ENCODE peak calls at places on chromosomes 16 and 17, in eight cellular contexts. I is esophagus squamous epithelium, Q is sigmoid colon, G is heart left ventricle, C is transverse colon, E is A549, B is prostate gland, X is IMR-90. U is an unnamed sample. For H3K4me1, the result is how much of the 10 kb centered on the place peaks cover.

GRCh38 chr17:33154869-33155455 is 138.1 kb downstream of the ASIC2 start:
- DNase-seq in I (no peak), Q (no peak), G (no peak), C (no peak), E (no peak), B (no peak), X (no peak), U (no peak)

GRCh38 chr17:74601944-74602572 is 10.0 kb upstream of the CD300LD start:
- DNase-seq in I (no peak), Q (no peak), G (no peak), C (peak), E (peak), B (no peak), X (peak), U (no peak)

GRCh38 chr17:80940171-80941123 is 51.2 kb upstream of the CHMP6 start:
- DNase-seq in I (no peak), Q (peak), G (peak), C (no peak), E (no peak), B (no peak), X (no peak), U (no peak)

GRCh38 chr17:80701730-80702129 is 157.1 kb downstream of the RPTOR start:
- DNase-seq in I (no peak), Q (no peak), G (no peak), C (no peak), E (no peak), B (no peak), X (no peak), U (no peak)

GRCh38 chr17:35766903-35767510 is 6.3 kb downstream of the C17orf50 start:
- DNase-seq in I (no peak), Q (no peak), G (no peak), C (no peak), E (peak), B (peak), X (peak), U (peak)

GRCh38 chr17:48629411-48629759 is 3.2 kb upstream of the HOXB9 start:
- DNase-seq in I (no peak), Q (no peak), G (no peak), C (no peak), E (no peak), B (no peak), X (no peak), U (no peak)

GRCh38 chr17:37488009-37488604 is 1.6 kb upstream of the DUSP14 start:
- DNase-seq in I (no peak), Q (no peak), G (no peak), C (no peak), E (peak), B (peak), X (peak), U (no peak)

GRCh38 chr16:79267781-79268180 is 332.8 kb downstream of the MAF start:
- DNase-seq in I (no peak), Q (no peak), G (no peak), C (no peak), E (no peak), B (no peak), X (no peak), U (no peak)

GRCh38 chr17:9208381-9208780 is 187.1 kb downstream of the NTN1 start:
- DNase-seq in I (no peak), Q (no peak), G (no peak), C (no peak), E (no peak), B (no peak), X (no peak), U (no peak)

GRCh38 chr17:80942360-80943345 is 49.0 kb upstream of the CHMP6 start:
- DNase-seq in I (peak), Q (peak), G (peak), C (peak), E (no peak), B (peak), X (peak), U (peak)

GRCh38 chr17:16519021-16519420 is 27.0 kb upstream of the LRRC75A start:
- DNase-seq in I (no peak), Q (no peak), G (no peak), C (no peak), E (no peak), B (no peak), X (no peak), U (no peak)

GRCh38 chr16:20401066-20401465 is 3.5 kb downstream of the PDILT start:
- DNase-seq in I (no peak), Q (no peak), G (no peak), C (no peak), E (no peak), B (no peak), X (no peak), U (no peak)

GRCh38 chr16:51150894-51151320 is at the start of gene SALL1:
- DNase-seq in I (no peak), Q (no peak), G (no peak), C (no peak), E (no peak), B (no peak), X (no peak), U (no peak)

GRCh38 chr16:49471038-49471727 is 97.6 kb downstream of the C16orf78 start:
- DNase-seq in I (no peak), Q (peak), G (no peak), C (peak), E (no peak), B (no peak), X (no peak), U (no peak)

GRCh38 chr16:12255919-12256665 is 279.6 kb downstream of the SNX29 start:
- DNase-seq in I (no peak), Q (no peak), G (no peak), C (no peak), E (no peak), B (no peak), X (no peak), U (no peak)

GRCh38 chr16:26963109-26963508 is 103.6 kb upstream of the C16orf82 start:
- DNase-seq in I (no peak), Q (no peak), G (no peak), C (peak), E (peak), B (no peak), X (peak), U (no peak)

GRCh38 chr17:69236464-69236863 is 7.8 kb upstream of the ABCA10 start:
- DNase-seq in I (no peak), Q (no peak), G (no peak), C (no peak), E (no peak), B (no peak), X (no peak), U (no peak)

GRCh38 chr17:78147315-78147998 is 1.3 kb downstream of the C17orf99 start:
- DNase-seq in I (no peak), Q (no peak), G (no peak), C (peak), E (no peak), B (no peak), X (no peak), U (peak)

GRCh38 chr16:24645739-24646645 is 83.5 kb upstream of the TNRC6A start:
- DNase-seq in I (no peak), Q (peak), G (no peak), C (no peak), E (peak), B (no peak), X (peak), U (no peak)

GRCh38 chr17:67381925-67382257 is 4.8 kb downstream of the PITPNC1 start:
- DNase-seq in I (no peak), Q (no peak), G (no peak), C (no peak), E (no peak), B (no peak), X (no peak), U (no peak)

GRCh38 chr17:39730095-39730921 is at the start of gene MIEN1:
- DNase-seq in I (peak), Q (peak), G (peak), C (peak), E (peak), B (peak), X (peak), U (peak)

GRCh38 chr16:63426275-63426870 is 1390.1 kb upstream of the CDH8 start:
- DNase-seq in I (no peak), Q (no peak), G (no peak), C (no peak), E (no peak), B (no peak), X (no peak), U (no peak)

GRCh38 chr16:22278841-22279240 is 18.4 kb upstream of the POLR3E start:
- DNase-seq in I (no peak), Q (no peak), G (no peak), C (no peak), E (no peak), B (no peak), X (no peak), U (no peak)

GRCh38 chr17:45432405-45433113 is at the start of gene ARHGAP27:
- DNase-seq in I (no peak), Q (peak), G (peak), C (peak), E (no peak), B (no peak), X (no peak), U (peak)

GRCh38 chr17:39014795-39015545 is 47.8 kb upstream of the FBXO47 start:
- DNase-seq in I (no peak), Q (no peak), G (no peak), C (no peak), E (peak), B (no peak), X (no peak), U (no peak)

GRCh38 chr16:87570938-87571867 is 31.1 kb upstream of the JPH3 start:
- DNase-seq in I (no peak), Q (no peak), G (no peak), C (peak), E (peak), B (peak), X (peak), U (peak)

GRCh38 chr16:28100810-28101532 is 37.5 kb upstream of the GSG1L start:
- DNase-seq in I (no peak), Q (no peak), G (peak), C (no peak), E (no peak), B (no peak), X (no peak), U (no peak)

GRCh38 chr16:84277244-84277823 is 17.3 kb upstream of the WFDC1 start:
- DNase-seq in I (no peak), Q (peak), G (peak), C (peak), E (peak), B (peak), X (peak), U (peak)

GRCh38 chr17:17889922-17890321 is 53.1 kb upstream of the SREBF1 start:
- DNase-seq in I (no peak), Q (no peak), G (no peak), C (no peak), E (no peak), B (no peak), X (no peak), U (no peak)

GRCh38 chr17:17887752-17888304 is 51.0 kb upstream of the SREBF1 start:
- DNase-seq in I (no peak), Q (no peak), G (no peak), C (no peak), E (no peak), B (no peak), X (no peak), U (no peak)

GRCh38 chr17:17886747-17887146 is 50.0 kb upstream of the SREBF1 start:
- DNase-seq in I (no peak), Q (peak), G (no peak), C (no peak), E (no peak), B (no peak), X (no peak), U (no peak)

GRCh38 chr17:17888371-17888770 is 51.6 kb upstream of the SREBF1 start:
- DNase-seq in I (no peak), Q (no peak), G (no peak), C (no peak), E (no peak), B (no peak), X (no peak), U (peak)

GRCh38 chr17:17888821-17889220 is 52.0 kb upstream of the SREBF1 start:
- DNase-seq in I (no peak), Q (no peak), G (no peak), C (no peak), E (no peak), B (no peak), X (peak), U (no peak)
- TF ChIP-seq CTCF in I (no peak), Q (no peak), G (no peak), C (no peak), E (no peak), B (no peak), X (peak), U (no peak)

GRCh38 chr16:1991135-1991551 is 1.4 kb downstream of the SYNGR3 start:
- DNase-seq in I (no peak), Q (no peak), G (no peak), C (peak), E (no peak), B (no peak), X (no peak), U (peak)
- TF ChIP-seq POLR2A in I (no peak), Q (no peak), G (no peak), C (no peak), E (no peak), B (no peak), X (no peak), U (no peak)

DNA sequence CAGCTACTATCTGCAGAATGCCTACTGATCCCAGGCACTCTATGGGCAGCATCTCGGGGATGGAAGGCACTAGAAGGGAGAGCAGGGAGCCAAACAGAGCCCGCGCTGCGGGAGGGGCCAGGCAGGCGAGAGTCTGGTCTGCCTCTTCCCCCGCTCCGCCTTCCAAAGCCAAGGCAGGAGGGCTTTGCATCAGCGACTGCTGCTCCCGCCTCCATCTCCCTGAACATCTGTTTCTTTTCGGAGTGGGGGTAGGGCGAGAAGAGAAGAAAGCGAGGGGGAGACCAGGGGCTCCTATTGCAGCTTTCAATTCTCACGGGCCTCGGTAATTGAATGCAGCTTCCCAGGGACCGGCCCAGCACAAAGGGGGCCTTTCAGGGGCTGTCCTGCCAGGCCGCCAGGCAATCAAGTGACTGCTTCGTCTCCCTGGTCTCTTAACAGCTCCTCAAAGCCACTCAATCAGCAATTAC is 31.4 kb upstream of the CDC42EP4 start:
- DNase-seq in I (no peak), Q (peak), G (peak), C (peak), E (no peak), B (no peak), X (peak), U (no peak)
- H3K4me1 ChIP-seq in I (under half), Q (half or more), G (under half), C (under half), E (half or more), B (under half), X (under half), U (under half)

GRCh38 chr17:29021251-29021650 is 15.4 kb upstream of the SEZ6 start:
- DNase-seq in I (no peak), Q (no peak), G (no peak), C (no peak), E (no peak), B (no peak), X (no peak), U (no peak)
- TF ChIP-seq CTCF in I (no peak), Q (no peak), G (no peak), C (no peak), E (no peak), B (no peak), X (no peak), U (no peak)

GRCh38 chr16:75555707-75556512 is at the start of gene TMEM231:
- DNase-seq in I (peak), Q (peak), G (peak), C (peak), E (peak), B (peak), X (peak), U (peak)
- TF ChIP-seq POLR2A in I (no peak), Q (peak), G (no peak), C (peak), E (peak), B (peak), X (no peak), U (no peak)

GRCh38 chr17:7218774-7219173 is 862 bp downstream of the DLG4 start:
- DNase-seq in I (no peak), Q (no peak), G (no peak), C (no peak), E (no peak), B (no peak), X (no peak), U (no peak)

GRCh38 chr17:7219434-7219811 is 213 bp downstream of the DLG4 start:
- DNase-seq in I (no peak), Q (no peak), G (no peak), C (no peak), E (no peak), B (no peak), X (no peak), U (no peak)

GRCh38 chr17:7220593-7221280 is 999 bp downstream of the ACADVL start:
- DNase-seq in I (no peak), Q (peak), G (peak), C (peak), E (peak), B (peak), X (peak), U (peak)

GRCh38 chr17:7221281-7222092 is 1.7 kb downstream of the ACADVL start:
- DNase-seq in I (no peak), Q (peak), G (no peak), C (no peak), E (no peak), B (no peak), X (no peak), U (no peak)

DNA sequence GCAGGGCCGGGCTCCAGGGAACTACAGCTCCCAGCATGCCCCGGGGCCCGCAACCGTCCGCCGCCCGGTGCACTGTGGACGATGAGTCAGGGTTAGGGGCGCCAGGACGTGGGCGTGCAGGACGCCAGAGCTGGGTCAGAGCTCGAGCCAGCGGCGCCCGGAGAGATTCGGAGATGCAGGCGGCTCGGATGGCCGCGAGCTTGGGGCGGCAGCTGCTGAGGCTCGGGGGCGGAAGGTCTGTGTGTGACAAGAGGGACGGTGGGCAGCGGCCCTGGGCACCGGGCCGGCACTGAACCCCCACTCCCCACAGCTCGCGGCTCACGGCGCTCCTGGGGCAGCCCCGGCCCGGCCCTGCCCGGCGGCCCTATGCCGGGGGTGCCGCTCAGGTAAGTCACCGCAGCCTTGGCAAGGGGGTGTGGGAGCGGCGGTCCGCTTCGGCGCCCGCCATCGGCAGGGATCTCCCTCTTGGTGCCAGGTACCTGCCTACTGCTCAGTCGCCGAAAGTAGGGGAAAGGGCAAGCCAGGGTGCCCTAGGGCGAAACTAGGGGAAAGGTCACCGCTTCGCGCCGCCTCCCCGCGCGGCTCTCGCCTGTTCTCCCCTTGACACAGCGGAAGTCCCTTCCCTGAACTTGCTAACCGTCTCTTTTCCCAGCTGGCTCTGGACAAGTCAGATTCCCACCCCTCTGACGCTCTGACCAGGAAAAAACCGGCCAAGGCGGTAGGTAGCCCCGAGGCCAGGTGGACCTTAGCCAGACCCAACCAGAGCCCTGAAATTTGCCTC is at the start of the genes ACADVL and DLG4:
- DNase-seq in I (no peak), Q (peak), G (peak), C (peak), E (peak), B (peak), X (peak), U (peak)
- H3K4me1 ChIP-seq in I (half or more), Q (half or more), G (half or more), C (under half), E (half or more), B (under half), X (under half), U (under half)

GRCh38 chr16:57256601-57257395 is 11.7 kb downstream of the ARL2BP start:
- DNase-seq in I (no peak), Q (no peak), G (peak), C (no peak), E (no peak), B (no peak), X (no peak), U (no peak)

GRCh38 chr16:57260294-57260929 is 15.4 kb downstream of the ARL2BP start:
- DNase-seq in I (no peak), Q (peak), G (peak), C (peak), E (no peak), B (no peak), X (peak), U (no peak)

GRCh38 chr16:57257455-57258070 is 12.5 kb downstream of the ARL2BP start:
- DNase-seq in I (no peak), Q (peak), G (peak), C (no peak), E (no peak), B (no peak), X (no peak), U (peak)

GRCh38 chr16:57258910-57259475 is 13.9 kb downstream of the ARL2BP start:
- DNase-seq in I (no peak), Q (peak), G (peak), C (peak), E (no peak), B (no peak), X (no peak), U (peak)

GRCh38 chr16:57258226-57258909 is 13.3 kb downstream of the ARL2BP start:
- DNase-seq in I (no peak), Q (peak), G (peak), C (peak), E (no peak), B (no peak), X (no peak), U (peak)
- TF ChIP-seq CTCF in I (no peak), Q (no peak), G (no peak), C (no peak), E (no peak), B (no peak), X (no peak), U (no peak)

GRCh38 chr17:27628376-27628775 is 2.6 kb upstream of the LGALS9 start:
- DNase-seq in I (no peak), Q (no peak), G (no peak), C (no peak), E (no peak), B (no peak), X (no peak), U (no peak)

GRCh38 chr17:27631409-27631755 is 394 bp downstream of the LGALS9 start:
- DNase-seq in I (no peak), Q (no peak), G (no peak), C (no peak), E (no peak), B (no peak), X (no peak), U (peak)

GRCh38 chr17:27631897-27632725 is 1.1 kb downstream of the LGALS9 start:
- DNase-seq in I (no peak), Q (no peak), G (no peak), C (peak), E (no peak), B (no peak), X (no peak), U (no peak)

GRCh38 chr17:27633312-27634025 is 2.5 kb downstream of the LGALS9 start:
- DNase-seq in I (no peak), Q (no peak), G (no peak), C (peak), E (no peak), B (no peak), X (peak), U (no peak)

GRCh38 chr17:27630607-27631408 is at the start of gene LGALS9:
- DNase-seq in I (no peak), Q (no peak), G (no peak), C (peak), E (no peak), B (no peak), X (peak), U (peak)
- TF ChIP-seq POLR2A in I (peak), Q (peak), G (no peak), C (peak), E (no peak), B (peak), X (no peak), U (peak)

GRCh38 chr17:76076765-76077581 is 2.0 kb upstream of the ZACN start:
- DNase-seq in I (no peak), Q (no peak), G (no peak), C (no peak), E (no peak), B (no peak), X (peak), U (peak)
- H3K4me1 ChIP-seq in I (under half), Q (half or more), G (under half), C (under half), E (under half), B (under half), X (under half), U (under half)